ENCODE peak calls at places on chromosomes 11 and 22, in eight cellular contexts. One of them, this sample, is unnamed.

GRCh38 chr11:76124905-76125566 is 81.3 kb downstream of the WNT11 start:
- DNase-seq in HCEC 1CT: no peak
- DNase-seq in cardiac fibroblast: peak
- DNase-seq in activated CD4-positive, alpha-beta T cell treated with anti-CD3 and anti-CD28 coated beads for 48 hours: no peak
- DNase-seq in GM19239: no peak
- DNase-seq in cardiac muscle cell: no peak
- DNase-seq in stimulated activated CD4-positive, alpha-beta T cell treated with anti-CD3 and anti-CD28 coated beads, Interleukin-2, amount 100 ng/mL, for 4 hours: no peak
- DNase-seq in HS-27A: no peak
- DNase-seq in this sample: no peak

GRCh38 chr22:37498289-37498909 is 12.2 kb upstream of the MFNG start:
- DNase-seq in activated CD4-positive, alpha-beta T cell treated with anti-CD3 and anti-CD28 coated beads for 48 hours: peak
- DNase-seq in HS-27A: no peak
- DNase-seq in cardiac fibroblast: no peak
- DNase-seq in cardiac muscle cell: peak
- DNase-seq in GM19239: peak
- DNase-seq in HCEC 1CT: no peak
- DNase-seq in stimulated activated CD4-positive, alpha-beta T cell treated with anti-CD3 and anti-CD28 coated beads, Interleukin-2, amount 100 ng/mL, for 4 hours: peak
- DNase-seq in this sample: no peak

GRCh38 chr11:6571434-6572008 is 31.9 kb downstream of the RRP8 start:
- DNase-seq in HS-27A: no peak
- DNase-seq in HCEC 1CT: no peak
- DNase-seq in GM19239: no peak
- DNase-seq in cardiac muscle cell: no peak
- DNase-seq in activated CD4-positive, alpha-beta T cell treated with anti-CD3 and anti-CD28 coated beads for 48 hours: no peak
- DNase-seq in cardiac fibroblast: no peak
- DNase-seq in stimulated activated CD4-positive, alpha-beta T cell treated with anti-CD3 and anti-CD28 coated beads, Interleukin-2, amount 100 ng/mL, for 4 hours: no peak
- DNase-seq in this sample: no peak

GRCh38 chr11:118295834-118296454 is 8.6 kb upstream of the CD3E start:
- DNase-seq in GM19239: no peak
- DNase-seq in cardiac muscle cell: peak
- DNase-seq in HS-27A: no peak
- DNase-seq in cardiac fibroblast: peak
- DNase-seq in HCEC 1CT: peak
- DNase-seq in activated CD4-positive, alpha-beta T cell treated with anti-CD3 and anti-CD28 coated beads for 48 hours: peak
- DNase-seq in stimulated activated CD4-positive, alpha-beta T cell treated with anti-CD3 and anti-CD28 coated beads, Interleukin-2, amount 100 ng/mL, for 4 hours: peak
- DNase-seq in this sample: no peak

GRCh38 chr22:48780597-48781277 is 1046.9 kb downstream of the BRD1 start:
- DNase-seq in stimulated activated CD4-positive, alpha-beta T cell treated with anti-CD3 and anti-CD28 coated beads, Interleukin-2, amount 100 ng/mL, for 4 hours: no peak
- DNase-seq in activated CD4-positive, alpha-beta T cell treated with anti-CD3 and anti-CD28 coated beads for 48 hours: no peak
- DNase-seq in HCEC 1CT: no peak
- DNase-seq in HS-27A: no peak
- DNase-seq in cardiac fibroblast: no peak
- DNase-seq in GM19239: no peak
- DNase-seq in cardiac muscle cell: no peak
- DNase-seq in this sample: no peak

GRCh38 chr11:441043-441417 is 781 bp downstream of the ANO9 start:
- DNase-seq in cardiac muscle cell: no peak
- DNase-seq in cardiac fibroblast: no peak
- DNase-seq in GM19239: no peak
- DNase-seq in activated CD4-positive, alpha-beta T cell treated with anti-CD3 and anti-CD28 coated beads for 48 hours: no peak
- DNase-seq in HCEC 1CT: no peak
- DNase-seq in stimulated activated CD4-positive, alpha-beta T cell treated with anti-CD3 and anti-CD28 coated beads, Interleukin-2, amount 100 ng/mL, for 4 hours: no peak
- DNase-seq in HS-27A: no peak
- DNase-seq in this sample: no peak

GRCh38 chr11:77136074-77136473 is 8.0 kb downstream of the MYO7A start:
- DNase-seq in cardiac fibroblast: peak
- DNase-seq in HCEC 1CT: peak
- DNase-seq in cardiac muscle cell: no peak
- DNase-seq in HS-27A: no peak
- DNase-seq in activated CD4-positive, alpha-beta T cell treated with anti-CD3 and anti-CD28 coated beads for 48 hours: peak
- DNase-seq in GM19239: no peak
- DNase-seq in stimulated activated CD4-positive, alpha-beta T cell treated with anti-CD3 and anti-CD28 coated beads, Interleukin-2, amount 100 ng/mL, for 4 hours: no peak
- DNase-seq in this sample: peak

GRCh38 chr11:68763181-68763721 is 11.9 kb upstream of the TESMIN start:
- DNase-seq in cardiac muscle cell: no peak
- DNase-seq in HS-27A: no peak
- DNase-seq in activated CD4-positive, alpha-beta T cell treated with anti-CD3 and anti-CD28 coated beads for 48 hours: no peak
- DNase-seq in stimulated activated CD4-positive, alpha-beta T cell treated with anti-CD3 and anti-CD28 coated beads, Interleukin-2, amount 100 ng/mL, for 4 hours: no peak
- DNase-seq in cardiac fibroblast: no peak
- DNase-seq in HCEC 1CT: no peak
- DNase-seq in GM19239: no peak
- DNase-seq in this sample: no peak

GRCh38 chr11:94185387-94186084 is 56.9 kb downstream of the PANX1 start:
- DNase-seq in cardiac fibroblast: no peak
- DNase-seq in HS-27A: no peak
- DNase-seq in HCEC 1CT: peak
- DNase-seq in stimulated activated CD4-positive, alpha-beta T cell treated with anti-CD3 and anti-CD28 coated beads, Interleukin-2, amount 100 ng/mL, for 4 hours: no peak
- DNase-seq in activated CD4-positive, alpha-beta T cell treated with anti-CD3 and anti-CD28 coated beads for 48 hours: no peak
- DNase-seq in cardiac muscle cell: no peak
- DNase-seq in GM19239: no peak
- DNase-seq in this sample: peak